ENCODE peak calls at places on chromosome 13, in four cellular contexts. Y, R, S and N are unnamed samples. For H3K4me1, the result is how much of the 10 kb centered on the place peaks cover.

GRCh38 chr13:79710376-79710775 is 229.4 kb downstream of the NDFIP2 start:
- DNase-seq in Y (no peak), S (no peak), R (no peak), N (no peak)

GRCh38 chr13:22980936-22981335 is 199.8 kb upstream of the SGCG start:
- DNase-seq in Y (no peak), S (no peak), R (no peak), N (no peak)

GRCh38 chr13:106533101-106533939 is 2.1 kb downstream of the EFNB2 start:
- DNase-seq in S (peak), Y (peak), R (peak), N (peak)

GRCh38 chr13:41001695-41002094 is 17.4 kb downstream of the ELF1 start:
- DNase-seq in R (no peak), S (no peak), Y (no peak), N (no peak)

GRCh38 chr13:21694831-21695230 is 24.0 kb downstream of the FGF9 start:
- DNase-seq in S (no peak), R (no peak), Y (no peak), N (no peak)

GRCh38 chr13:21683034-21683733 is 12.3 kb downstream of the FGF9 start:
- DNase-seq in S (no peak), R (no peak), Y (no peak), N (no peak)

GRCh38 chr13:22232186-22232585 is 561.3 kb downstream of the FGF9 start:
- DNase-seq in S (no peak), R (no peak), Y (no peak), N (no peak)

GRCh38 chr13:99988469-99989375 is 7.1 kb downstream of the ZIC2 start:
- DNase-seq in Y (no peak), S (no peak), R (no peak), N (no peak)

GRCh38 chr13:111630411-111630810 is 310.0 kb downstream of the TEX29 start:
- DNase-seq in Y (no peak), S (no peak), R (no peak), N (no peak)

GRCh38 chr13:47976325-47976724 is 24.7 kb downstream of the SUCLA2 start:
- DNase-seq in R (no peak), S (no peak), Y (no peak), N (no peak)

GRCh38 chr13:111323950-111324651 is 3.7 kb downstream of the TEX29 start:
- DNase-seq in Y (peak), S (no peak), R (peak), N (peak)

GRCh38 chr13:89514534-89515312 is 1832.8 kb upstream of the MIR17HG start:
- DNase-seq in Y (no peak), R (no peak), S (no peak), N (no peak)

GRCh38 chr13:73223372-73223781 is 164.6 kb downstream of the KLF5 start:
- DNase-seq in S (no peak), Y (no peak), R (no peak), N (no peak)

GRCh38 chr13:22198001-22198400 is 527.1 kb downstream of the FGF9 start:
- DNase-seq in S (peak), Y (no peak), R (peak), N (no peak)

GRCh38 chr13:28564030-28564429 is 69.1 kb upstream of the FLT1 start:
- DNase-seq in Y (no peak), R (no peak), S (peak), N (no peak)

GRCh38 chr13:25466880-25467279 is 95.1 kb downstream of the ATP8A2 start:
- DNase-seq in S (no peak), Y (no peak), R (no peak), N (no peak)

GRCh38 chr13:25463496-25463895 is 91.7 kb downstream of the ATP8A2 start:
- DNase-seq in Y (no peak), S (no peak), R (no peak), N (no peak)

GRCh38 chr13:25462301-25463125 is 90.7 kb downstream of the ATP8A2 start:
- DNase-seq in Y (no peak), R (no peak), S (no peak), N (no peak)
- H3K4me3 ChIP-seq in Y (no peak), R (no peak), S (no peak), N (no peak)

GRCh38 chr13:98478134-98479129 is 98.5 kb downstream of the STK24 start:
- DNase-seq in R (no peak), Y (no peak), S (no peak), N (no peak)
- TF ChIP-seq EP300 in R (no peak), Y (no peak), S (no peak), N (no peak)

DNA sequence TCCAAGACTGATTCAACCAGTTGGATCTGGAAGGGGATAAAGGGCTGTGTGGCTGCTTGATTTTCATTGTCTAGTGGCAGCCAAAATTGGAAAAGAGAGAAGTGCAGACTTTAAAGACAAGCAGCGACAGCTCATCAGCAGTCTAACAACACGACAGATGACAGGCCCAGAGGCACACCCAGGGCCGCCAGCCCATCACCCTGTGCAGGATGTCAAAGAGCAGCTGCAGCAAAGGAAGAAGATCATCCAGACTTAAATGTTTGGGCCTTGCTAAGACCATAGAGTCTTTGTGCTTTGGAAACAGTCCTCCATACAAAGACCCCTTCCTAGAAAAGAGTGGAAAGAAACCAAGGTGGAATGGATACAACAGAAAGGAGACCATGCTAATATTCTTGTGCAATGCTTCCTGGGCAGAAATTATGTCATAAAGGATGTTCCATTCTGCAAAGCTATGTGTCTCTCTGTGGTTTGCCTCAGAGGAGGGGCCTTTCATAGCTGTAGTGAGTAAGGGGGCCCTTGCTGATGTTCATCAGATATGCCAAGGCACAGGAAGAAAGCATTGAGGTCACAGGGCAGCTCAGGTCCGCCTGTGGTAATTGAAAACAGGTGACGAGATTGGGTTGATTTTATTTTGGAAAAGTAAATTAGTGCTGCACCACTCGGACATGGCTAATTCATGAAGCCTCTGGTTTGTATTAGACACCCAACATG is 421.2 kb upstream of the KLF12 start:
- DNase-seq in R (no peak), S (no peak), Y (no peak), N (no peak)
- H3K4me1 ChIP-seq in R (under half), S (under half), Y (under half), N (under half)

GRCh38 chr13:94703721-94704314 is 8.5 kb downstream of the SOX21 start:
- DNase-seq in R (no peak), S (no peak), Y (no peak), N (no peak)
- H3K4me3 ChIP-seq in R (no peak), S (no peak), Y (no peak), N (no peak)

GRCh38 chr13:58587183-58587582 is 955.6 kb downstream of the PCDH17 start:
- DNase-seq in S (no peak), R (no peak), Y (no peak), N (no peak)
- TF ChIP-seq EP300 in S (no peak), R (no peak), Y (no peak), N (no peak)

GRCh38 chr13:113975416-113975815 is 1.5 kb upstream of the C13orf46 start:
- DNase-seq in S (no peak), Y (peak), R (no peak), N (no peak)
- H3K4me1 ChIP-seq in S (under half), Y (under half), R (under half), N (under half)

GRCh38 chr13:101450749-101451130 is 1.7 kb upstream of the ITGBL1 start:
- DNase-seq in S (no peak), Y (no peak), R (no peak), N (no peak)

GRCh38 chr13:101452519-101453485 is at the start of gene ITGBL1:
- DNase-seq in Y (no peak), R (no peak), S (no peak), N (no peak)

GRCh38 chr13:101449971-101450748 is 2.3 kb upstream of the ITGBL1 start:
- DNase-seq in R (no peak), Y (no peak), S (no peak), N (no peak)

GRCh38 chr13:101453784-101454201 is 1.3 kb downstream of the ITGBL1 start:
- DNase-seq in S (peak), Y (no peak), R (peak), N (peak)

GRCh38 chr13:101451641-101452040 is 834 bp upstream of the ITGBL1 start:
- DNase-seq in S (no peak), Y (no peak), R (no peak), N (no peak)
- H3K4me3 ChIP-seq in S (no peak), Y (no peak), R (no peak), N (no peak)